ENCODE peak calls at places on chromosome 4, in nine cellular contexts. One of them, this sample, is unnamed.

GRCh38 chr4:184100297-184100885 is 117.3 kb downstream of the ENPP6 start:
- DNase-seq in mucosa of descending colon: peak
- DNase-seq in kidney: no peak
- DNase-seq in kidney epithelial cell: no peak
- DNase-seq in AG10803: no peak
- DNase-seq in A549: peak
- DNase-seq in transverse colon: peak
- DNase-seq in foreskin fibroblast: no peak
- DNase-seq in prostate gland: no peak
- DNase-seq in this sample: no peak

GRCh38 chr4:173167793-173168395 is 717 bp upstream of the GALNT7 start:
- DNase-seq in foreskin fibroblast: peak
- DNase-seq in prostate gland: peak
- DNase-seq in kidney: peak
- DNase-seq in transverse colon: peak
- DNase-seq in mucosa of descending colon: peak
- DNase-seq in AG10803: no peak
- DNase-seq in kidney epithelial cell: no peak
- DNase-seq in A549: peak
- DNase-seq in this sample: no peak

GRCh38 chr4:144350706-144351105 is 210.2 kb upstream of the GYPA start:
- DNase-seq in A549: no peak
- DNase-seq in AG10803: no peak
- DNase-seq in prostate gland: no peak
- DNase-seq in foreskin fibroblast: peak
- DNase-seq in mucosa of descending colon: no peak
- DNase-seq in transverse colon: no peak
- DNase-seq in kidney epithelial cell: no peak
- DNase-seq in kidney: no peak
- DNase-seq in this sample: no peak

GRCh38 chr4:36363024-36363423 is 81.6 kb downstream of the DTHD1 start:
- DNase-seq in kidney epithelial cell: no peak
- DNase-seq in A549: peak
- DNase-seq in foreskin fibroblast: no peak
- DNase-seq in kidney: no peak
- DNase-seq in AG10803: no peak
- DNase-seq in mucosa of descending colon: no peak
- DNase-seq in transverse colon: no peak
- DNase-seq in prostate gland: no peak
- DNase-seq in this sample: no peak

GRCh38 chr4:40952672-40953071 is 202.9 kb downstream of the NSUN7 start:
- DNase-seq in prostate gland: no peak
- DNase-seq in kidney epithelial cell: no peak
- DNase-seq in mucosa of descending colon: no peak
- DNase-seq in AG10803: no peak
- DNase-seq in A549: no peak
- DNase-seq in transverse colon: no peak
- DNase-seq in kidney: no peak
- DNase-seq in foreskin fibroblast: no peak
- DNase-seq in this sample: no peak

GRCh38 chr4:151169900-151170299 is 70.5 kb downstream of the RPS3A start:
- DNase-seq in mucosa of descending colon: no peak
- DNase-seq in transverse colon: no peak
- DNase-seq in A549: no peak
- DNase-seq in foreskin fibroblast: peak
- DNase-seq in AG10803: peak
- DNase-seq in kidney epithelial cell: no peak
- DNase-seq in prostate gland: no peak
- DNase-seq in kidney: no peak
- DNase-seq in this sample: peak

GRCh38 chr4:62434921-62435320 is 1234.8 kb downstream of the ADGRL3 start:
- DNase-seq in kidney epithelial cell: no peak
- DNase-seq in A549: no peak
- DNase-seq in transverse colon: no peak
- DNase-seq in mucosa of descending colon: no peak
- DNase-seq in kidney: no peak
- DNase-seq in foreskin fibroblast: no peak
- DNase-seq in AG10803: no peak
- DNase-seq in prostate gland: no peak
- DNase-seq in this sample: no peak

GRCh38 chr4:62399242-62399641 is 1199.1 kb downstream of the ADGRL3 start:
- DNase-seq in AG10803: no peak
- DNase-seq in foreskin fibroblast: no peak
- DNase-seq in prostate gland: no peak
- DNase-seq in A549: no peak
- DNase-seq in kidney: no peak
- DNase-seq in mucosa of descending colon: no peak
- DNase-seq in kidney epithelial cell: no peak
- DNase-seq in transverse colon: no peak
- DNase-seq in this sample: no peak

GRCh38 chr4:177131736-177132135 is 177.9 kb upstream of the NEIL3 start:
- DNase-seq in kidney epithelial cell: no peak
- DNase-seq in A549: no peak
- DNase-seq in AG10803: no peak
- DNase-seq in mucosa of descending colon: no peak
- DNase-seq in kidney: no peak
- DNase-seq in transverse colon: no peak
- DNase-seq in foreskin fibroblast: no peak
- DNase-seq in prostate gland: no peak
- DNase-seq in this sample: no peak

GRCh38 chr4:165502919-165503907 is 124.4 kb downstream of the CPE start:
- DNase-seq in kidney epithelial cell: no peak
- DNase-seq in prostate gland: no peak
- DNase-seq in foreskin fibroblast: no peak
- DNase-seq in AG10803: no peak
- DNase-seq in mucosa of descending colon: no peak
- DNase-seq in kidney: no peak
- DNase-seq in A549: peak
- DNase-seq in transverse colon: no peak
- DNase-seq in this sample: no peak

GRCh38 chr4:14225683-14226207 is 598.2 kb upstream of the BOD1L1 start:
- DNase-seq in A549: peak
- DNase-seq in mucosa of descending colon: no peak
- DNase-seq in kidney: no peak
- DNase-seq in foreskin fibroblast: no peak
- DNase-seq in kidney epithelial cell: no peak
- DNase-seq in transverse colon: no peak
- DNase-seq in AG10803: no peak
- DNase-seq in prostate gland: no peak
- DNase-seq in this sample: no peak

DNA sequence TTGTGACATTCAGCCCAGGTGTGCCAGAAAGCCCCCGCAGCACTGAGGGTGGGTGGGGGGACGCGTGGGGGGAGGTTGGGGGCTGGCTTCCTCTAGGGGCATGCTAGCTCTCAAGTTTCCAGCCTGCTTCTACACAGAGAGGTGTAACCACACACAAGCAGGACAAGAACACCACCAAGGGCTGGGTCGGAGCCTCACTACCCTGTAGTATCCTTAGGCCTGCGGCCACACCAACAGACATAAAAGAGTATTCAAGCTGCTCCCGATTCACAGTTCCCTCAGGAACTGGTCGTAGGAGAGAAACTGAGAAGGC is 1.8 kb downstream of the USP46 start:
- DNase-seq in transverse colon: no peak
- DNase-seq in prostate gland: no peak
- DNase-seq in AG10803: no peak
- DNase-seq in kidney: no peak
- DNase-seq in A549: no peak
- DNase-seq in kidney epithelial cell: no peak
- DNase-seq in mucosa of descending colon: no peak
- DNase-seq in foreskin fibroblast: no peak
- DNase-seq in this sample: no peak
- H3K4me3 ChIP-seq in transverse colon: no peak
- H3K4me3 ChIP-seq in prostate gland: no peak
- H3K4me3 ChIP-seq in AG10803: peak
- H3K4me3 ChIP-seq in kidney: no peak
- H3K4me3 ChIP-seq in A549: no peak
- H3K4me3 ChIP-seq in kidney epithelial cell: no peak
- H3K4me3 ChIP-seq in mucosa of descending colon: no peak
- H3K4me3 ChIP-seq in foreskin fibroblast: peak
- H3K4me3 ChIP-seq in this sample: no peak

GRCh38 chr4:8664976-8665375 is 72.4 kb downstream of the CPZ start:
- DNase-seq in transverse colon: no peak
- DNase-seq in foreskin fibroblast: no peak
- DNase-seq in kidney epithelial cell: no peak
- DNase-seq in prostate gland: no peak
- DNase-seq in mucosa of descending colon: no peak
- DNase-seq in kidney: no peak
- DNase-seq in AG10803: no peak
- DNase-seq in A549: no peak
- DNase-seq in this sample: no peak
- TF ChIP-seq CTCF in transverse colon: no peak
- TF ChIP-seq CTCF in foreskin fibroblast: no peak
- TF ChIP-seq CTCF in kidney epithelial cell: no peak
- TF ChIP-seq CTCF in prostate gland: no peak
- TF ChIP-seq CTCF in mucosa of descending colon: no peak
- TF ChIP-seq CTCF in kidney: no peak
- TF ChIP-seq CTCF in AG10803: no peak
- TF ChIP-seq CTCF in A549: no peak
- TF ChIP-seq CTCF in this sample: no peak

GRCh38 chr4:6022607-6023288 is 4.5 kb upstream of the C4orf50 start:
- DNase-seq in kidney: peak
- DNase-seq in mucosa of descending colon: no peak
- DNase-seq in prostate gland: no peak
- DNase-seq in foreskin fibroblast: no peak
- DNase-seq in AG10803: no peak
- DNase-seq in A549: no peak
- DNase-seq in transverse colon: no peak
- DNase-seq in kidney epithelial cell: no peak
- DNase-seq in this sample: no peak
- H3K4me3 ChIP-seq in kidney: no peak
- H3K4me3 ChIP-seq in mucosa of descending colon: no peak
- H3K4me3 ChIP-seq in prostate gland: no peak
- H3K4me3 ChIP-seq in foreskin fibroblast: no peak
- H3K4me3 ChIP-seq in AG10803: no peak
- H3K4me3 ChIP-seq in A549: no peak
- H3K4me3 ChIP-seq in transverse colon: no peak
- H3K4me3 ChIP-seq in kidney epithelial cell: no peak
- H3K4me3 ChIP-seq in this sample: no peak

DNA sequence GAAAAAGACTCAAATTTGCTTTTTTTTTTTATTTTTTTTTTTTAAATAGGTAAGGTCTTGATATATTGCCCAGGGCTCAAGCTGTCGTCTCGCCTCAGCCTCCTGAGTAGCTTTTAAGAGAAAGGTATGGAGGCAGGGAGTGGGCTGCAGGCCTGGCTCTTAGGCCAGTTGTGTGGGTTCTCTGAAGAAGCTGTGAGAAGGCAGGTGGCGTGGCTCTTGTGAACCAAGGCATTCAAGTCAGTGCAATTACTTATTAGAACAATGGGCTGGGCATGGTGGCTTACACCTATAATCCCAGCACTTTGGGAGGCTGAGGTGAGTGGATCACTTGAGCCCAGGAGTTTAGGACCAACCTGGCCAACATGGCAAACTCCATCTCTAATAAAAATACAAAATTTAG is 244.0 kb upstream of the SFRP2 start:
- DNase-seq in kidney epithelial cell: no peak
- DNase-seq in transverse colon: no peak
- DNase-seq in kidney: no peak
- DNase-seq in AG10803: no peak
- DNase-seq in A549: no peak
- DNase-seq in prostate gland: no peak
- DNase-seq in mucosa of descending colon: no peak
- DNase-seq in foreskin fibroblast: no peak
- DNase-seq in this sample: no peak
- TF ChIP-seq CTCF in kidney epithelial cell: no peak
- TF ChIP-seq CTCF in transverse colon: no peak
- TF ChIP-seq CTCF in kidney: no peak
- TF ChIP-seq CTCF in AG10803: no peak
- TF ChIP-seq CTCF in A549: no peak
- TF ChIP-seq CTCF in prostate gland: no peak
- TF ChIP-seq CTCF in mucosa of descending colon: no peak
- TF ChIP-seq CTCF in foreskin fibroblast: no peak
- TF ChIP-seq CTCF in this sample: no peak

GRCh38 chr4:2793920-2794706 is 1.2 kb downstream of the SH3BP2 start:
- DNase-seq in transverse colon: peak
- DNase-seq in foreskin fibroblast: peak
- DNase-seq in mucosa of descending colon: peak
- DNase-seq in kidney epithelial cell: no peak
- DNase-seq in AG10803: peak
- DNase-seq in prostate gland: no peak
- DNase-seq in A549: peak
- DNase-seq in kidney: peak
- DNase-seq in this sample: no peak
- H3K4me3 ChIP-seq in transverse colon: peak
- H3K4me3 ChIP-seq in foreskin fibroblast: peak
- H3K4me3 ChIP-seq in mucosa of descending colon: peak
- H3K4me3 ChIP-seq in kidney epithelial cell: peak
- H3K4me3 ChIP-seq in AG10803: peak
- H3K4me3 ChIP-seq in prostate gland: peak
- H3K4me3 ChIP-seq in A549: peak
- H3K4me3 ChIP-seq in kidney: peak
- H3K4me3 ChIP-seq in this sample: peak

DNA sequence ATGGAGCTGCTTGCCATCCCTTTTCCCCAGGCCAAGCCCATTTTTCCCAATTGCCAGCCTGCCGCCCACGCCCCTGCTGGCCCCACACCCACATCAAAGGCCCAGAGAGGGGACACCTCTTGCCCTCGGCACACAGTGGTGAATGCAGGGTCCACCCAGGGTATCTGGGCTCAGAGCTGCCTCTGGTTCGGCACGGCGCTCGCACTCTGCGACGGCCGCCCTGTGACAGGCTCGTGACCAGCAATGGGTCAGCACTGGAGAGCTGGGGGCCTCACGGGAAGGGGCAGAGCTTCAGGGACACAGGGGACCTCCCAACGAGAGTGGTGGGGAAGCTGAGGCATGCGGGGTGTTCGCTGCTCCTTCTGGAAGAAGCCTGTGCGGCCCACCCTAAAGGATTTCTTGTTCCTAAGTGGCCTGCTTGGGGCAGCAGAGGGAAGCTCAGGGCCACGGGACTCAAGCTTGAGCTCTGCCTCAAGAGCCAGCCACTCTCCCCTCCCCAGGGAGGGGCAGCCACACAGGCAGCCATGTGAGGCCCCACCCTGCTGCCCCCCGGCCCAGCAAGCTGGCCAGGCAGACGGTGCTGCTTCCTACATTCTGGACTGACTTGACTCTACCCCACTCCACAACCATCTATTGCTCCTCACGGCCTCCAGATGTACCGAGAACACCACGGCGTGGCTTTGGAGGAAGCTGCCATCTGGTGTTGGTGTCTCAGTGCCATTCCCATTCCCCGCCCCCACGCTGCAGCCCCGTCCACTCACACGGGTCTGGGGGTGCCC is 73.7 kb downstream of the ABLIM2 start:
- DNase-seq in A549: no peak
- DNase-seq in AG10803: no peak
- DNase-seq in mucosa of descending colon: peak
- DNase-seq in prostate gland: no peak
- DNase-seq in kidney: peak
- DNase-seq in transverse colon: no peak
- DNase-seq in foreskin fibroblast: no peak
- DNase-seq in kidney epithelial cell: no peak
- DNase-seq in this sample: no peak
- TF ChIP-seq CTCF in A549: no peak
- TF ChIP-seq CTCF in AG10803: no peak
- TF ChIP-seq CTCF in mucosa of descending colon: no peak
- TF ChIP-seq CTCF in prostate gland: no peak
- TF ChIP-seq CTCF in kidney: no peak
- TF ChIP-seq CTCF in transverse colon: no peak
- TF ChIP-seq CTCF in foreskin fibroblast: no peak
- TF ChIP-seq CTCF in kidney epithelial cell: no peak
- TF ChIP-seq CTCF in this sample: no peak